ENCODE peak calls at places on chromosomes 3 and 15, in six cellular contexts. C is stromal cell of bone marrow, H is mucosa of gallbladder, L is stomach, R is NCI-H2081, Y is tibial nerve. A is an unnamed sample.

GRCh38 chr15:61830536-61831330 is 229.5 kb downstream of the VPS13C start:
- DNase-seq in C (no peak), H (no peak), L (no peak), R (no peak), Y (no peak), A (no peak)

GRCh38 chr15:44034334-44034733 is 160.7 kb downstream of the FRMD5 start:
- DNase-seq in C (no peak), H (no peak), L (no peak), R (no peak), Y (no peak), A (no peak)

GRCh38 chr3:171206283-171206682 is 179.8 kb upstream of the SLC2A2 start:
- DNase-seq in C (no peak), H (no peak), L (no peak), R (no peak), Y (no peak), A (no peak)

GRCh38 chr15:82045892-82046667 is at the start of gene MEX3B:
- DNase-seq in C (peak), H (peak), L (peak), R (peak), Y (peak), A (peak)

GRCh38 chr3:50806806-50807205 is 132.1 kb downstream of the DOCK3 start:
- DNase-seq in C (no peak), H (no peak), L (no peak), R (no peak), Y (no peak), A (no peak)

GRCh38 chr15:65097651-65098263 is 17.2 kb downstream of the UBAP1L start:
- DNase-seq in C (no peak), H (no peak), L (no peak), R (no peak), Y (no peak), A (no peak)

GRCh38 chr15:59825926-59826325 is 136.8 kb upstream of the BNIP2 start:
- DNase-seq in C (no peak), H (no peak), L (no peak), R (no peak), Y (no peak), A (no peak)

GRCh38 chr3:99315896-99316295 is 322.5 kb upstream of the COL8A1 start:
- DNase-seq in C (no peak), H (no peak), L (no peak), R (no peak), Y (no peak), A (no peak)

GRCh38 chr15:54636147-54636546 is 560.6 kb downstream of the RSL24D1 start:
- DNase-seq in C (no peak), H (no peak), L (no peak), R (no peak), Y (no peak), A (no peak)

GRCh38 chr15:77519540-77519939 is 98.9 kb downstream of the HMG20A start:
- DNase-seq in C (no peak), H (no peak), L (no peak), R (no peak), Y (no peak), A (no peak)

GRCh38 chr3:169929830-169930519 is 18.6 kb downstream of the SAMD7 start:
- DNase-seq in C (no peak), H (no peak), L (no peak), R (no peak), Y (no peak), A (no peak)

GRCh38 chr3:122484985-122485384 is 29.8 kb downstream of the KPNA1 start:
- DNase-seq in C (no peak), H (no peak), L (peak), R (no peak), Y (no peak), A (no peak)

GRCh38 chr15:38564557-38565286 is at the start of gene RASGRP1:
- DNase-seq in C (no peak), H (peak), L (peak), R (peak), Y (no peak), A (no peak)

GRCh38 chr3:48679416-48680380 is 6.0 kb downstream of the NCKIPSD start:
- DNase-seq in C (no peak), H (no peak), L (no peak), R (no peak), Y (no peak), A (no peak)

GRCh38 chr3:149512073-149512782 is 37.7 kb downstream of the TM4SF4 start:
- DNase-seq in C (no peak), H (peak), L (peak), R (peak), Y (peak), A (peak)

GRCh38 chr15:79680721-79681120 is 216.1 kb downstream of the MTHFS start:
- DNase-seq in C (peak), H (no peak), L (no peak), R (no peak), Y (no peak), A (peak)

GRCh38 chr15:48644827-48645557 is 517 bp downstream of the FBN1 start:
- DNase-seq in C (no peak), H (peak), L (no peak), R (no peak), Y (no peak), A (no peak)

GRCh38 chr3:55416381-55416821 is 70.7 kb downstream of the WNT5A start:
- DNase-seq in C (peak), H (no peak), L (no peak), R (peak), Y (no peak), A (peak)

GRCh38 chr3:31704651-31705179 is 172.0 kb downstream of the STT3B start:
- DNase-seq in C (peak), H (peak), L (peak), R (peak), Y (no peak), A (peak)